ENCODE peak calls at places on chromosome 4, in eight cellular contexts. O is NCI-H2029 treated with DMSO at 0.1 percent for 48 hours, M is ELF-1, X is endothelial cell of umbilical vein, P is osteocyte, G is fibroblast of lung, Y is OCI-M1, F is foreskin keratinocyte. C is an unnamed sample.

GRCh38 chr4:173498771-173499170 is 31.3 kb downstream of the HAND2 start:
- DNase-seq in X (no peak), O (no peak), G (no peak), Y (no peak), F (no peak), P (no peak), M (no peak), C (no peak)

GRCh38 chr4:93825551-93826216 is 2.9 kb upstream of the ATOH1 start:
- DNase-seq in F (peak; percentile 52), P (no peak), M (no peak), Y (no peak), X (no peak), O (no peak), G (no peak), C (no peak)

GRCh38 chr4:78428996-78429395 is 122.6 kb upstream of the ANXA3 start:
- DNase-seq in M (no peak), F (no peak), P (no peak), O (no peak), X (no peak), G (no peak), Y (no peak), C (no peak)

GRCh38 chr4:113278324-113278934 is 229.0 kb downstream of the ANK2 start:
- DNase-seq in X (peak; percentile 70), O (peak; percentile 8), P (no peak), Y (peak; percentile 78), G (peak; percentile 74), F (peak; percentile 60), M (peak; percentile 68), C (peak; percentile 74)

GRCh38 chr4:105896461-105896939 is 1.2 kb downstream of the NPNT start:
- DNase-seq in X (no peak), G (no peak), M (peak; percentile 73), P (no peak), Y (no peak), O (no peak), F (no peak), C (no peak)

GRCh38 chr4:150209140-150209829 is 131.0 kb downstream of the DCLK2 start:
- DNase-seq in Y (peak; percentile 76), M (peak; percentile 62), X (peak; percentile 73), O (no peak), P (no peak), G (peak; percentile 62), F (peak; percentile 48), C (peak; percentile 45)

GRCh38 chr4:158172558-158173258 is at the start of gene GASK1B:
- DNase-seq in F (peak; percentile 53), Y (peak; percentile 87), P (no peak), M (peak; percentile 47), X (peak; percentile 91), G (peak; percentile 86), O (no peak), C (peak; percentile 50)

GRCh38 chr4:142318280-142318679 is 527.8 kb downstream of the INPP4B start:
- DNase-seq in O (no peak), F (no peak), P (no peak), M (no peak), X (peak; percentile 60), Y (no peak), G (no peak), C (no peak)

GRCh38 chr4:15753786-15754185 is 24.3 kb upstream of the CD38 start:
- DNase-seq in M (no peak), O (no peak), Y (no peak), F (no peak), X (peak; percentile 83), G (peak; percentile 31), P (no peak), C (no peak)

GRCh38 chr4:33255094-33255493 is 2534.9 kb downstream of the PCDH7 start:
- DNase-seq in O (no peak), P (no peak), Y (no peak), X (no peak), M (peak; percentile 4), F (no peak), G (no peak), C (no peak)

GRCh38 chr4:140497776-140498636 is at the start of gene MGAT4D:
- DNase-seq in M (peak; percentile 60), F (no peak), O (no peak), P (no peak), G (peak; percentile 6), Y (no peak), X (no peak), C (no peak)

GRCh38 chr4:7124643-7125442 is 57.0 kb upstream of the GRPEL1 start:
- DNase-seq in P (no peak), F (peak; percentile 72), X (peak; percentile 4), M (peak; percentile 38), O (no peak), G (peak; percentile 96), Y (no peak), C (peak; percentile 35)

GRCh38 chr4:88211473-88212252 is 53.2 kb upstream of the ABCG2 start:
- DNase-seq in M (peak; percentile 46), O (peak; percentile 51), F (peak; percentile 26), P (no peak), Y (peak; percentile 83), G (no peak), X (peak; percentile 69), C (peak; percentile 33)

GRCh38 chr4:153488719-153489384 is 22.7 kb downstream of the TMEM131L start:
- DNase-seq in F (no peak), Y (no peak), P (no peak), O (no peak), G (peak; percentile 48), M (peak; percentile 45), X (no peak), C (no peak)

GRCh38 chr4:40576651-40577480 is 52.8 kb downstream of the RBM47 start:
- DNase-seq in X (peak; percentile 48), O (peak; percentile 93), M (peak; percentile 78), Y (peak; percentile 91), F (peak; percentile 97), P (no peak), G (peak; percentile 96), C (peak; percentile 75)

GRCh38 chr4:107017681-107018321 is 18.3 kb downstream of the DKK2 start:
- DNase-seq in M (no peak), F (no peak), G (no peak), X (no peak), O (no peak), Y (peak; percentile 18), P (no peak), C (no peak)

GRCh38 chr4:20592666-20593065 is 107.6 kb upstream of the PACRGL start:
- DNase-seq in O (no peak), M (no peak), G (peak; percentile 17), Y (no peak), P (no peak), X (no peak), F (no peak), C (no peak)

GRCh38 chr4:2935762-2936743 is 27.2 kb downstream of the NOP14 start:
- DNase-seq in G (peak; percentile 82), X (no peak), O (no peak), P (no peak), F (peak; percentile 94), M (no peak), Y (peak; percentile 35), C (peak; percentile 67)

GRCh38 chr4:122083971-122084370 is 68.2 kb upstream of the BLTP1 start:
- DNase-seq in P (no peak), X (no peak), F (no peak), O (no peak), M (peak; percentile 6), G (no peak), Y (no peak), C (no peak)

GRCh38 chr4:2047031-2047660 is 12.0 kb upstream of the NAT8L start:
- DNase-seq in O (no peak), Y (no peak), M (no peak), G (no peak), P (peak; percentile 84), F (no peak), X (no peak), C (no peak)